ENCODE peak calls at places on chromosomes 3 and 15, in ten cellular contexts. T is OCI-LY7; K is T-helper 9 cell; O is uterus; Y is M059J; E is cardiac fibroblast; Q is CD8-positive, alpha-beta T cell; H is iris pigment epithelial cell; J is left colon; N is CD8-positive, alpha-beta memory T cell. W is an unnamed sample.

GRCh38 chr3:42608586-42608985 is 8.1 kb downstream of the NKTR start:
- DNase-seq in T (no peak), K (no peak), O (no peak), Y (peak), E (no peak), Q (no peak), H (peak), J (no peak), N (no peak), W (no peak)

GRCh38 chr3:128433630-128434185 is 33.0 kb downstream of the DNAJB8 start:
- DNase-seq in T (no peak), K (no peak), O (no peak), Y (peak), E (no peak), Q (no peak), H (no peak), J (no peak), N (no peak), W (no peak)

GRCh38 chr3:140206196-140207040 is 271.4 kb downstream of the CLSTN2 start:
- DNase-seq in T (no peak), K (no peak), O (no peak), Y (peak), E (peak), Q (no peak), H (peak), J (no peak), N (no peak), W (peak)

GRCh38 chr3:81760215-81760614 is 1.2 kb downstream of the GBE1 start:
- DNase-seq in T (no peak), K (no peak), O (no peak), Y (no peak), E (no peak), Q (no peak), H (no peak), J (no peak), N (no peak), W (no peak)

GRCh38 chr3:29440321-29441019 is 159.6 kb downstream of the RBMS3 start:
- DNase-seq in T (peak), K (no peak), O (no peak), Y (no peak), E (no peak), Q (no peak), H (no peak), J (no peak), N (no peak), W (no peak)

GRCh38 chr3:183272792-183273191 is 19.7 kb downstream of the B3GNT5 start:
- DNase-seq in T (no peak), K (no peak), O (no peak), Y (no peak), E (no peak), Q (no peak), H (no peak), J (no peak), N (no peak), W (no peak)

GRCh38 chr3:122555275-122556071 is 8.6 kb downstream of the PARP9 start:
- DNase-seq in T (no peak), K (no peak), O (peak), Y (peak), E (peak), Q (no peak), H (peak), J (no peak), N (no peak), W (no peak)

GRCh38 chr3:131053021-131053420 is 26.3 kb downstream of the NEK11 start:
- DNase-seq in T (no peak), K (no peak), O (no peak), Y (peak), E (peak), Q (no peak), H (peak), J (no peak), N (no peak), W (no peak)

GRCh38 chr3:123492188-123492587 is 43.3 kb upstream of the ADCY5 start:
- DNase-seq in T (no peak), K (no peak), O (no peak), Y (no peak), E (no peak), Q (no peak), H (no peak), J (no peak), N (peak), W (no peak)

GRCh38 chr15:67181221-67181639 is 73.2 kb downstream of the AAGAB start:
- DNase-seq in T (peak), K (no peak), O (peak), Y (no peak), E (no peak), Q (no peak), H (no peak), J (no peak), N (no peak), W (no peak)

GRCh38 chr3:123503200-123503599 is 54.3 kb upstream of the ADCY5 start:
- DNase-seq in T (no peak), K (no peak), O (no peak), Y (no peak), E (no peak), Q (no peak), H (no peak), J (no peak), N (no peak), W (no peak)

GRCh38 chr3:171789759-171790505 is 20.4 kb downstream of the PLD1 start:
- DNase-seq in T (no peak), K (no peak), O (no peak), Y (no peak), E (no peak), Q (no peak), H (no peak), J (no peak), N (no peak), W (no peak)

GRCh38 chr3:192802957-192803899 is 75.9 kb upstream of the FGF12 start:
- DNase-seq in T (peak), K (no peak), O (no peak), Y (peak), E (peak), Q (no peak), H (peak), J (no peak), N (no peak), W (peak)

GRCh38 chr3:171354706-171355582 is 105.3 kb downstream of the TNIK start:
- DNase-seq in T (no peak), K (no peak), O (no peak), Y (peak), E (no peak), Q (no peak), H (no peak), J (no peak), N (no peak), W (no peak)

GRCh38 chr3:56424357-56424756 is 43.9 kb downstream of the ERC2 start:
- DNase-seq in T (no peak), K (no peak), O (no peak), Y (no peak), E (no peak), Q (no peak), H (no peak), J (no peak), N (no peak), W (no peak)

GRCh38 chr3:42300013-42300412 is 34.0 kb upstream of the CCK start:
- DNase-seq in T (peak), K (no peak), O (no peak), Y (peak), E (peak), Q (peak), H (peak), J (peak), N (no peak), W (no peak)

GRCh38 chr15:92683511-92683834 is 27.9 kb upstream of the FAM174B start:
- DNase-seq in T (no peak), K (no peak), O (peak), Y (no peak), E (peak), Q (no peak), H (no peak), J (peak), N (no peak), W (no peak)

GRCh38 chr3:122005033-122005565 is 16.9 kb downstream of the ILDR1 start:
- DNase-seq in T (no peak), K (no peak), O (no peak), Y (peak), E (no peak), Q (no peak), H (no peak), J (no peak), N (no peak), W (no peak)

GRCh38 chr15:45522179-45522930 is at the start of gene SLC30A4:
- DNase-seq in T (peak), K (peak), O (peak), Y (peak), E (peak), Q (peak), H (peak), J (peak), N (peak), W (peak)

GRCh38 chr3:152769523-152769922 is 65.4 kb upstream of the P2RY1 start:
- DNase-seq in T (no peak), K (no peak), O (no peak), Y (no peak), E (peak), Q (no peak), H (peak), J (no peak), N (no peak), W (no peak)

GRCh38 chr15:57387644-57388076 is 11.4 kb downstream of the CGNL1 start:
- DNase-seq in T (no peak), K (no peak), O (no peak), Y (no peak), E (no peak), Q (no peak), H (no peak), J (no peak), N (no peak), W (no peak)

GRCh38 chr15:85793641-85794597 is 806 bp downstream of the KLHL25 start:
- DNase-seq in T (peak), K (peak), O (peak), Y (peak), E (peak), Q (peak), H (peak), J (peak), N (peak), W (no peak)